ENCODE peak calls at places on chromosome 19, in seven cellular contexts. U is progenitor cell of endocrine pancreas; Y is mucosa of descending colon; P is HEK293T; J is uterus; Q is activated T-cell treated with anti-CD3 and anti-CD28 coated beads for 1 hour; A is stimulated activated CD8-positive, alpha-beta memory T cell treated with anti-CD3 and anti-CD28 coated beads, Interleukin-12 subunit alpha, Interleukin-12 subunit beta, amount 100 ng/mL, for 4 hours. F is an unnamed sample.

GRCh38 chr19:49335071-49335783 is at the start of gene CD37:
- DNase-seq in U (no peak), Y (peak; percentile 48), P (no peak), J (no peak), Q (peak; percentile 44), A (peak; percentile 38), F (no peak)

GRCh38 chr19:38737297-38737865 is 6.9 kb downstream of the CAPN12 start:
- DNase-seq in U (no peak), Y (no peak), P (no peak), J (no peak), Q (no peak), A (no peak), F (no peak)

GRCh38 chr19:16019691-16020448 is 56.4 kb upstream of the TPM4 start:
- DNase-seq in U (no peak), Y (no peak), P (no peak), J (no peak), Q (no peak), A (no peak), F (no peak)

GRCh38 chr19:16360738-16361137 is 36.1 kb downstream of the KLF2 start:
- DNase-seq in U (no peak), Y (no peak), P (no peak), J (no peak), Q (no peak), A (no peak), F (no peak)

GRCh38 chr19:827710-828321 is at the start of gene AZU1:
- DNase-seq in U (no peak), Y (peak; percentile 44), P (no peak), J (no peak), Q (no peak), A (no peak), F (no peak)

GRCh38 chr19:4528843-4529242 is 6.2 kb downstream of the PLIN5 start:
- DNase-seq in U (no peak), Y (no peak), P (no peak), J (no peak), Q (no peak), A (no peak), F (no peak)

GRCh38 chr19:28500319-28500718 is 712.6 kb downstream of the UQCRFS1 start:
- DNase-seq in U (no peak), Y (no peak), P (no peak), J (no peak), Q (no peak), A (no peak), F (no peak)

GRCh38 chr19:52022193-52022592 is 6.0 kb downstream of the ZNF614 start:
- DNase-seq in U (no peak), Y (no peak), P (no peak), J (no peak), Q (no peak), A (no peak), F (no peak)

GRCh38 chr19:38837656-38838121 is 6.1 kb upstream of the ECH1 start:
- DNase-seq in U (no peak), Y (no peak), P (no peak), J (no peak), Q (no peak), A (no peak), F (peak; percentile 67)

GRCh38 chr19:42563352-42564210 is 31.1 kb downstream of the CEACAM8 start:
- DNase-seq in U (no peak), Y (peak; percentile 67), P (peak; percentile 62), J (no peak), Q (no peak), A (no peak), F (peak; percentile 71)

GRCh38 chr19:12703056-12703455 is 6.6 kb upstream of the FBXW9 start:
- DNase-seq in U (no peak), Y (no peak), P (peak; percentile 70), J (no peak), Q (no peak), A (no peak), F (peak; percentile 58)

GRCh38 chr19:42487025-42487797 is 41.1 kb downstream of the CEACAM1 start:
- DNase-seq in U (no peak), Y (no peak), P (no peak), J (no peak), Q (no peak), A (no peak), F (peak; percentile 4)

GRCh38 chr19:41698746-41699230 is 9.6 kb upstream of the CEACAM5 start:
- DNase-seq in U (no peak), Y (peak; percentile 43), P (no peak), J (no peak), Q (no peak), A (no peak), F (no peak)

F was measured in GM23248.